ENCODE peak calls at places on chromosomes 7 and 10, in six cellular contexts. T is body of pancreas, A is neural crest cell, U is keratinocyte, B is GM12864, R is foreskin fibroblast. H is an unnamed sample.
A peak's percentile ranks its signal among the peaks of the same experiment; 100 is the strongest.

GRCh38 chr10:98299341-98299740 is 31.3 kb upstream of the LOXL4 start:
- DNase-seq in R (no peak), B (no peak), U (no peak), A (no peak), T (no peak), H (no peak)

GRCh38 chr7:155456772-155457543 is 971 bp upstream of the EN2 start:
- DNase-seq in R (peak; percentile 75), T (peak; percentile 62), U (no peak), A (peak; percentile 68), B (no peak), H (peak; percentile 60)

GRCh38 chr7:75937958-75938786 is 23.2 kb downstream of the POR start:
- DNase-seq in R (peak; percentile 97), B (no peak), A (no peak), T (peak; percentile 45), U (no peak), H (peak; percentile 84)

GRCh38 chr10:58023341-58024073 is 244.2 kb downstream of the IPMK start:
- DNase-seq in T (no peak), B (no peak), R (peak; percentile 75), A (no peak), U (peak; percentile 25), H (no peak)

GRCh38 chr7:129438839-129439640 is 4.8 kb downstream of the STRIP2 start:
- DNase-seq in R (peak; percentile 68), U (peak; percentile 77), B (no peak), T (no peak), A (no peak), H (no peak)

GRCh38 chr7:55078465-55079372 is 59.9 kb downstream of the EGFR start:
- DNase-seq in B (no peak), A (no peak), R (no peak), U (no peak), T (no peak), H (no peak)

GRCh38 chr7:123494193-123494796 is 40.1 kb downstream of the IQUB start:
- DNase-seq in R (peak; percentile 7), A (no peak), U (no peak), B (no peak), T (peak; percentile 27), H (no peak)

GRCh38 chr7:14016950-14017349 is 27.5 kb upstream of the ETV1 start:
- DNase-seq in R (no peak), B (no peak), U (no peak), T (no peak), A (no peak), H (no peak)

GRCh38 chr7:128735433-128735832 is 3.7 kb upstream of the CALU start:
- DNase-seq in B (no peak), R (no peak), T (no peak), A (no peak), U (no peak), H (no peak)

GRCh38 chr7:130371059-130371458 is 9.2 kb upstream of the CPA1 start:
- DNase-seq in T (peak; percentile 61), B (no peak), A (no peak), U (no peak), R (peak; percentile 83), H (peak; percentile 80)

GRCh38 chr10:33032354-33033254 is 74.6 kb upstream of the ITGB1 start:
- DNase-seq in B (no peak), U (peak; percentile 42), R (peak; percentile 62), A (no peak), T (no peak), H (no peak)

GRCh38 chr10:513393-513792 is 176.1 kb downstream of the DIP2C start:
- DNase-seq in A (no peak), R (no peak), B (no peak), T (peak; percentile 47), U (no peak), H (no peak)

GRCh38 chr7:8380130-8380529 is 53.3 kb upstream of the NXPH1 start:
- DNase-seq in B (no peak), U (no peak), T (no peak), R (no peak), A (no peak), H (no peak)

GRCh38 chr10:3687510-3688081 is 97.4 kb downstream of the KLF6 start:
- DNase-seq in U (no peak), T (no peak), R (no peak), A (no peak), B (no peak), H (no peak)

GRCh38 chr7:107982918-107983389 is 20.0 kb downstream of the LAMB1 start:
- DNase-seq in B (no peak), T (no peak), U (no peak), R (no peak), A (no peak), H (no peak)

GRCh38 chr7:102415685-102416225 is 17.6 kb upstream of the ORAI2 start:
- DNase-seq in B (no peak), U (no peak), R (no peak), T (no peak), A (no peak), H (no peak)

GRCh38 chr7:99392659-99393362 is 15.6 kb downstream of the PDAP1 start:
- DNase-seq in A (peak; percentile 57), B (no peak), U (no peak), R (peak; percentile 58), T (peak; percentile 88), H (peak; percentile 85)

GRCh38 chr7:151705744-151706567 is 171.0 kb downstream of the PRKAG2 start:
- DNase-seq in T (peak; percentile 63), B (no peak), R (peak; percentile 40), A (peak; percentile 31), U (peak; percentile 70), H (no peak)

GRCh38 chr10:14016942-14017341 is 313.8 kb downstream of the FRMD4A start:
- DNase-seq in T (no peak), B (no peak), R (no peak), A (no peak), U (no peak), H (no peak)

GRCh38 chr10:72337039-72337629 is 17.6 kb downstream of the DNAJB12 start:
- DNase-seq in T (peak; percentile 95), U (no peak), B (no peak), A (peak; percentile 77), R (peak; percentile 53), H (peak; percentile 89)
- TF ChIP-seq CTCF in T (peak; percentile 95), U (peak; percentile 93), B (peak; percentile 97), A (peak; percentile 98), R (peak; percentile 96), H (peak; percentile 98)

GRCh38 chr7:69677054-69677847 is 79.0 kb downstream of the AUTS2 start:
- DNase-seq in R (no peak), U (no peak), B (no peak), A (no peak), T (no peak), H (no peak)
- TF ChIP-seq CTCF in R (no peak), U (peak; percentile 18), B (peak; percentile 66), A (peak; percentile 53), T (no peak), H (no peak)

GRCh38 chr10:100967332-100967731 is 2.0 kb upstream of the SEMA4G start:
- DNase-seq in A (no peak), T (no peak), R (no peak), B (no peak), U (no peak), H (no peak)
- TF ChIP-seq CTCF in A (no peak), T (no peak), R (no peak), B (no peak), U (no peak), H (no peak)

GRCh38 chr7:95989301-95989700 is 216.9 kb downstream of the DYNC1I1 start:
- DNase-seq in U (no peak), A (no peak), R (no peak), B (no peak), T (no peak), H (no peak)

GRCh38 chr7:95996886-95997285 is 224.5 kb downstream of the DYNC1I1 start:
- DNase-seq in U (no peak), T (no peak), R (no peak), B (no peak), A (no peak), H (no peak)

GRCh38 chr7:95997632-95998031 is 225.3 kb downstream of the DYNC1I1 start:
- DNase-seq in U (no peak), A (no peak), B (no peak), T (no peak), R (no peak), H (no peak)

GRCh38 chr7:95996174-95996573 is 223.8 kb downstream of the DYNC1I1 start:
- DNase-seq in R (no peak), T (no peak), B (no peak), A (no peak), U (no peak), H (no peak)

DNA sequence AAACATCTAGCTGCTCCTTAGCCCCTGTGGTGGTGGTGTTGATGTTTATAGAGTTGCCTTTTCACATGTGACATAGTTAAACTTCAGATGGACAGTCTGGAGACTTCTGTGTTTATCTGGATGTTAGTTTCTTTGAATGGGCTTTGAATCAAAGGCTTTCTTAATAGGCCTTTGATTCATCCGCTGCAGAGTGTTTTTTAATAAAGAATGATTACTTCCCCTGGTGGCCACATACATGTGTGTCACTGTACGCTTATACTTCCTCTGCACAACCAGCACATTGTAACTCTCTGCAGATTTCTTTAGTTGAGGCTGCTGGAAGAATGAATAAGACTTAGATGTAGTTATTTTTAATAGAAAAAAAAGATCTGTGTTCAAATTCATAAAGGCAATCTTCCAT is 221.1 kb downstream of the DYNC1I1 start:
- DNase-seq in U (no peak), T (no peak), A (no peak), B (no peak), R (no peak), H (no peak)
- TF ChIP-seq CTCF in U (no peak), T (no peak), A (peak; percentile 48), B (no peak), R (no peak), H (peak; percentile 28)

DNA sequence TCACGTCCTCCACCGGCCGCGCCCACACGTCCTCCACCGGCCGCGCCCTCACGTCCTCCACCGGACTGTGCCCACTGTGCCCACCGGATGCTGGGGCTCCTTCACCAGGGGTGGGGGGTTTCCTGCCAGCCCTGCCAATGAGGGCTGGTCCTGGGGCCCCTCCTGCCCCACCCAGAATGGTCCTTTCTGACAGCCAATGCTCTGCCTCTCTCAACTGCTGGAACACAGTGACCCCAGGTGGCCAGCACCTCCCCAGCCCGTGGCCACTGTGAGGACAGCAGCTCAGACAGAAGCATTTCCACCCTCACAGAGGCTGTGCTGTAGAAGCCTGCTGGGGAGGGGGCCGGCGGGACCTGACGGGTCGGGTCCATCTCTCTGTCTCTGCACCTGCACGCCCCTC is 90.1 kb upstream of the DNAAF5 start:
- DNase-seq in R (no peak), A (no peak), B (no peak), U (no peak), T (peak; percentile 45), H (no peak)
- TF ChIP-seq CTCF in R (peak; percentile 21), A (peak; percentile 24), B (no peak), U (peak; percentile 17), T (peak; percentile 57), H (no peak)

GRCh38 chr10:78724846-78725245 is 343.9 kb upstream of the ZMIZ1 start:
- DNase-seq in U (no peak), T (no peak), R (no peak), B (no peak), A (no peak), H (no peak)
- TF ChIP-seq CTCF in U (no peak), T (no peak), R (no peak), B (no peak), A (no peak), H (no peak)

H was measured in right atrium auricular region.